ENCODE peak calls at places on chromosomes 12 and 14, in four cellular contexts. One of them, this sample, is unnamed.
A peak's percentile ranks its signal among the peaks of the same experiment; 100 is the strongest.

GRCh38 chr12:94565683-94566082 is 84.7 kb downstream of the TMCC3 start:
- DNase-seq in H1: no peak
- DNase-seq in GM12878: no peak
- DNase-seq in IMR-90: no peak
- DNase-seq in this sample: no peak

GRCh38 chr12:124170756-124171155 is 124.1 kb upstream of the RFLNA start:
- DNase-seq in H1: no peak
- DNase-seq in GM12878: no peak
- DNase-seq in IMR-90: no peak
- DNase-seq in this sample: no peak

GRCh38 chr14:68939893-68940613 is 39.0 kb downstream of the ACTN1 start:
- DNase-seq in H1: no peak
- DNase-seq in GM12878: no peak
- DNase-seq in IMR-90: peak; percentile 97
- DNase-seq in this sample: peak; percentile 98

GRCh38 chr14:49687942-49688700 is at the start of gene POLE2:
- DNase-seq in H1: peak; percentile 92
- DNase-seq in GM12878: no peak
- DNase-seq in IMR-90: peak; percentile 47
- DNase-seq in this sample: peak; percentile 55

GRCh38 chr14:67722293-67722692 is 20.6 kb downstream of the RDH12 start:
- DNase-seq in H1: no peak
- DNase-seq in GM12878: no peak
- DNase-seq in IMR-90: peak; percentile 37
- DNase-seq in this sample: no peak

GRCh38 chr12:34597548-34598351 is 575.5 kb downstream of the ALG10 start:
- DNase-seq in H1: no peak
- DNase-seq in GM12878: no peak
- DNase-seq in IMR-90: no peak
- DNase-seq in this sample: no peak

GRCh38 chr14:50600849-50601248 is 40.9 kb downstream of the ATL1 start:
- DNase-seq in H1: no peak
- DNase-seq in GM12878: no peak
- DNase-seq in IMR-90: no peak
- DNase-seq in this sample: peak; percentile 41

GRCh38 chr12:94872671-94873367 is 130.7 kb downstream of the NDUFA12 start:
- DNase-seq in H1: peak; percentile 72
- DNase-seq in GM12878: no peak
- DNase-seq in IMR-90: no peak
- DNase-seq in this sample: no peak

GRCh38 chr14:60650382-60650961 is 1.2 kb upstream of the SIX1 start:
- DNase-seq in H1: no peak
- DNase-seq in GM12878: no peak
- DNase-seq in IMR-90: peak; percentile 34
- DNase-seq in this sample: no peak

GRCh38 chr14:100417466-100417865 is 94.3 kb downstream of the SLC25A47 start:
- DNase-seq in H1: peak; percentile 78
- DNase-seq in GM12878: no peak
- DNase-seq in IMR-90: peak; percentile 97
- DNase-seq in this sample: peak; percentile 94

GRCh38 chr12:104354167-104354867 is 50.8 kb downstream of the EID3 start:
- DNase-seq in H1: peak; percentile 34
- DNase-seq in GM12878: no peak
- DNase-seq in IMR-90: no peak
- DNase-seq in this sample: peak; percentile 63

GRCh38 chr12:104354868-104355570 is 51.5 kb downstream of the EID3 start:
- DNase-seq in H1: peak; percentile 22
- DNase-seq in GM12878: no peak
- DNase-seq in IMR-90: no peak
- DNase-seq in this sample: no peak

GRCh38 chr12:104357431-104357952 is 54.0 kb downstream of the EID3 start:
- DNase-seq in H1: no peak
- DNase-seq in GM12878: no peak
- DNase-seq in IMR-90: peak; percentile 80
- DNase-seq in this sample: peak; percentile 84

GRCh38 chr12:104356231-104357115 is 52.9 kb downstream of the EID3 start:
- DNase-seq in H1: no peak
- DNase-seq in GM12878: no peak
- DNase-seq in IMR-90: peak; percentile 59
- DNase-seq in this sample: peak; percentile 70

GRCh38 chr12:104355630-104356029 is 52.1 kb downstream of the EID3 start:
- DNase-seq in H1: peak; percentile 43
- DNase-seq in GM12878: no peak
- DNase-seq in IMR-90: no peak
- DNase-seq in this sample: peak; percentile 67
- TF ChIP-seq RFX5 in H1: no peak
- TF ChIP-seq RFX5 in GM12878: no peak
- TF ChIP-seq RFX5 in IMR-90: no peak
- TF ChIP-seq RFX5 in this sample: no peak

GRCh38 chr12:89760783-89761182 is 52.1 kb upstream of the ATP2B1 start:
- DNase-seq in H1: no peak
- DNase-seq in GM12878: no peak
- DNase-seq in IMR-90: no peak
- DNase-seq in this sample: no peak

GRCh38 chr12:89762498-89763170 is 54.0 kb upstream of the ATP2B1 start:
- DNase-seq in H1: no peak
- DNase-seq in GM12878: peak; percentile 51
- DNase-seq in IMR-90: no peak
- DNase-seq in this sample: no peak

GRCh38 chr12:89752331-89752730 is 43.7 kb upstream of the ATP2B1 start:
- DNase-seq in H1: no peak
- DNase-seq in GM12878: no peak
- DNase-seq in IMR-90: no peak
- DNase-seq in this sample: no peak

GRCh38 chr12:89756100-89756637 is 47.5 kb upstream of the ATP2B1 start:
- DNase-seq in H1: no peak
- DNase-seq in GM12878: no peak
- DNase-seq in IMR-90: no peak
- DNase-seq in this sample: no peak

DNA sequence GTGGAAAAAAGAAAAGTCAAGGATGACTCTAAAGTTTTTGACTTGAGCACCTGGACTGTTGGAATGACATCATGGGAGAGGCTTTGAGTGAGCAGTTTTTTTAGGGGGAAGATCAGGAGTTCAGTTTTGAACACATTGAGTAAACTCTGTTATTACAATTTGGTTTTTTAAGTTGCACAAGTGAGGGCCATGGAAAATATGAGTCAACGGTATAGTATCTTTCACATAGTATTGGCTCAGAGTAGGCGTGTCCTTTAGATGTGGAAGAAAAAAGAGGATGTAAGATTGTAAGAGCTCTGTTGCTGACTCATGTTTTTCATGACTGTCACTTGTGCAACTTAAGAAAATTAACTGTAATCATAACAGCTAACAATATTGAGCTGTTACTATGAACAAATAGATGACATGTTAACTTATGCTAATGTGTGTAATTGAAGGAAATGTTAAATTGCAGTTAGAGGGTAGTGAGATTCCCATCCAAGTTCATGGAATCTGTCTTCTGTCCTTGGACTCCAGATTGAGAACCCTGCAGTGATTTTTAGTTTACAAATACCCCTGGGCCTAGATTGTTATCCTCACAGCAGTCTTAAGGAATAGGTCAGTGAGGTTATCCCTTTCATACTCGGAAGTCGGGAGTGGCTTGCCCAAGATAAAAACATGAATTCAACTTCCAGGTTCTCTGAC is 48.1 kb upstream of the ATP2B1 start:
- DNase-seq in H1: no peak
- DNase-seq in GM12878: peak; percentile 97
- DNase-seq in IMR-90: peak; percentile 99
- DNase-seq in this sample: peak; percentile 76
- H3K4me3 ChIP-seq in H1: no peak overlapping the region
- H3K4me3 ChIP-seq in GM12878: no peak overlapping the region
- H3K4me3 ChIP-seq in IMR-90: no peak overlapping the region
- H3K4me3 ChIP-seq in this sample: no peak overlapping the region

GRCh38 chr12:26938660-26939185 is 453 bp downstream of the FGFR1OP2 start:
- DNase-seq in H1: no peak
- DNase-seq in GM12878: no peak
- DNase-seq in IMR-90: no peak
- DNase-seq in this sample: peak; percentile 23
- TF ChIP-seq RFX5 in H1: no peak
- TF ChIP-seq RFX5 in GM12878: no peak
- TF ChIP-seq RFX5 in IMR-90: no peak
- TF ChIP-seq RFX5 in this sample: no peak

GRCh38 chr12:57738661-57739237 is at the start of gene AGAP2:
- DNase-seq in H1: peak; percentile 82
- DNase-seq in GM12878: no peak
- DNase-seq in IMR-90: no peak
- DNase-seq in this sample: no peak
- H3K4me3 ChIP-seq in H1: peak within 1 kb of the TSS; percentile 43
- H3K4me3 ChIP-seq in GM12878: no peak within 1 kb of the TSS
- H3K4me3 ChIP-seq in IMR-90: peak within 1 kb of the TSS; percentile 31
- H3K4me3 ChIP-seq in this sample: peak within 1 kb of the TSS; percentile 60

GRCh38 chr12:88036368-88036965 is 7.3 kb upstream of the C12orf50 start:
- DNase-seq in H1: no peak
- DNase-seq in GM12878: no peak
- DNase-seq in IMR-90: peak; percentile 59
- DNase-seq in this sample: no peak
- TF ChIP-seq RFX5 in H1: no peak
- TF ChIP-seq RFX5 in GM12878: no peak
- TF ChIP-seq RFX5 in IMR-90: no peak
- TF ChIP-seq RFX5 in this sample: no peak

DNA sequence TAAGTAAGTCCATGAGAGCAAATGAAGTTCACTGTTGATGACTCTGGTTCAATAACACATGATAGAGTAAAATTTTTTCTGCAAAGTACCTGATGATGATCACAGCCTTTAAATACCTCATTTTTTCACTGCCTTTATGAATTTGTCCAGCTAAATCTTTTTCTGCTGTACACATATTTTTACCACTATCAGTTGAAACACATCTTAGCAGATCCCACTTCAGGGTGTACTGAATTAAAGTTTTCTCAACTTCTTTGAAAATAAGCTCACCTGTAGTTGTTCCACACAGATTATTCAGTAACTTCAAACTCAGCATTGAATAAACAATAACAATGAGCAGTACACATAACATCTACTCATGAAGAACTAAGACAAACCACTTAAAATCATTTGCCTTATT is 385.9 kb downstream of the NELL2 start:
- DNase-seq in H1: no peak
- DNase-seq in GM12878: no peak
- DNase-seq in IMR-90: no peak
- DNase-seq in this sample: no peak
- H3K4me3 ChIP-seq in H1: no peak overlapping the region
- H3K4me3 ChIP-seq in GM12878: no peak overlapping the region
- H3K4me3 ChIP-seq in IMR-90: no peak overlapping the region
- H3K4me3 ChIP-seq in this sample: no peak overlapping the region

DNA sequence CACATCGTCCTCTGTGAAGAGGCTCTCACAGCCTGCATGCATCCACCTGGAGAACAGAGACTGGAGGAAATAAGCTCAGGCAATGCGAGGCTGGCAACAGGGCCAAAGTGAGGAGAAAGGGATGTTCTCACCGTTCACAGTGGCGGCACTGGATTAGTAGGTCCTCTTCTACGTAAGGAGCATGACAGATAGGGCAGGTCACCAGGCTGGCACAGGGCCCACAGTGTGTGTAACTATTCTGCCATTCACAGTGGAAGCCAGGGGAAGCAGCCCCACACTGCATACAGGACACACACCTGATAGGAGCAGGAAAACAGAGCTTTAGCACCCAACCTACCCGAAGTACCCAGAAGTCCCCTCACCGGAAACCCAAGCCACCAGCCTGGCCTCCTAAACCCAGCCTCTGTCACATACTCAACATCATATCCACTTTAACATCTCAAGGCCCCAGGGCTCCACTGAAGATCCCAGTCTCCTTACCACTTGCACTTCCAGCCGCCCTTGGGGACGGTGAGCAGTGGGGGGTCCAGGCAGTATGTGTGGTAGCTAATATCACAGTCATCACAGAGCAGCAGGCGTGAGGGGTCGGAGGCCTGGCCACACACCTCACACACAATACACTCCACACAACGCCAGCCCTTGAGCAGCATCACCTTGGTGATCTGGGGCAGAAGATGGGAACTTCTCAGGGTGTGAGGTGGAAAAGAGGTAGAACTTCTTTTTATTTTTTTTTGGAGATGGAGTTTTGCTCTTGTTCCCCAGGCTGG is 14.3 kb downstream of the KMT2D start:
- DNase-seq in H1: no peak
- DNase-seq in GM12878: no peak
- DNase-seq in IMR-90: no peak
- DNase-seq in this sample: no peak
- TF ChIP-seq RFX5 in H1: no peak
- TF ChIP-seq RFX5 in GM12878: no peak
- TF ChIP-seq RFX5 in IMR-90: no peak
- TF ChIP-seq RFX5 in this sample: no peak

DNA sequence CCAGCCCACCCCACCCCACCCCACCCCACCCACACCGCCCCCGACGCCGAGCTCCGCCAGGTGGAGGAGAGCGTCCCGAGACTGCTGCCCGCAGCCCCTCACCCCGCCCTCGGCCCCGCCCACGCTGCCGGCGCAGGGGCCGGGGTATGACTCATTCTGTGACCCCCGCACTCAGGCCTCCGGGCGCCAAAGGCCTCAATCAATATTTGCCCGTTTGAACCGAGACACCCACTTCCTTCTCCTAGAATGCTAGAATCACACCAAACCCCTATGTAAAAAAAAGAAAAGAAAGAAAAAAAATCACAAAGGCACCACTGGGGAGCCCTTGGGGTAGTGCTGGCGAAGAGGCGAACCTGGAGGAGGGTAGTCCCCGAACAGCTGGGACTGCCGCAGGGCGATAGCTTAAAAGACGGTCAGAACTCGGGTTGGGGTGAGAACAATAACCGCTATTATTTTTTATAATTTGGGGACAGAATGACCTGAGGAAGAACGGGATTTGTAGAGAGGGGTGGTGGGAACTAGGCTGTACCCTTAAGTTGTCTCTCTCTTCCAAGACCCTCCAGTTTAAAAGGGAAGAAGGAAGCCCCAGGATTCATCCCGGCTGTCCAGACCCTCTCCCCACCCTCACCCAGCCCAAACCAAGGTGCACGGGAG is 894 bp downstream of the KRT8 start:
- DNase-seq in H1: peak; percentile 74
- DNase-seq in GM12878: peak; percentile 30
- DNase-seq in IMR-90: no peak
- DNase-seq in this sample: peak; percentile 64
- H3K4me3 ChIP-seq in H1: peak overlapping the region; percentile 85
- H3K4me3 ChIP-seq in GM12878: peak overlapping the region; percentile 22
- H3K4me3 ChIP-seq in IMR-90: no peak overlapping the region
- H3K4me3 ChIP-seq in this sample: peak overlapping the region; percentile 87

GRCh38 chr12:115860619-115861018 is 416.9 kb downstream of the MED13L start:
- DNase-seq in H1: no peak
- DNase-seq in GM12878: no peak
- DNase-seq in IMR-90: no peak
- DNase-seq in this sample: no peak
- TF ChIP-seq RFX5 in H1: no peak
- TF ChIP-seq RFX5 in GM12878: no peak
- TF ChIP-seq RFX5 in IMR-90: no peak
- TF ChIP-seq RFX5 in this sample: no peak